ENCODE peak calls at places on chromosomes 3 and 15, in eight cellular contexts. S, L, H, B, I, Z, J and Q are unnamed samples. For H3K9me2, the result is how much of the 10 kb centered on the place peaks cover.

GRCh38 chr3:12308517-12308916 is 19.6 kb downstream of the PPARG start:
- DNase-seq in Z (peak), B (no peak), L (peak), I (no peak), J (peak), H (no peak), S (no peak), Q (peak)

GRCh38 chr3:25338158-25338725 is 89.8 kb upstream of the RARB start:
- DNase-seq in B (no peak), Z (no peak), L (no peak), J (no peak), I (no peak), S (no peak), H (peak), Q (no peak)

GRCh38 chr3:69370945-69371301 is 15.0 kb downstream of the FRMD4B start:
- DNase-seq in B (no peak), Z (no peak), S (peak), L (peak), I (no peak), H (no peak), J (no peak), Q (no peak)

GRCh38 chr15:28098766-28099554 is at the start of gene OCA2:
- DNase-seq in L (peak), H (peak), Z (peak), S (peak), I (no peak), J (no peak), B (no peak), Q (peak)

GRCh38 chr3:164641071-164641470 is 437.2 kb downstream of the SI start:
- DNase-seq in I (no peak), H (no peak), J (no peak), B (no peak), S (no peak), Z (no peak), L (peak), Q (no peak)

GRCh38 chr3:13715961-13716360 is 163.9 kb downstream of the WNT7A start:
- DNase-seq in H (peak), J (no peak), I (no peak), L (no peak), B (no peak), S (no peak), Z (no peak), Q (no peak)

GRCh38 chr3:131349454-131349853 is 32.1 kb upstream of the NUDT16 start:
- DNase-seq in L (no peak), I (no peak), Z (no peak), S (no peak), J (no peak), B (no peak), H (no peak), Q (no peak)

GRCh38 chr15:79035111-79035601 is 55.4 kb downstream of the RASGRF1 start:
- DNase-seq in I (no peak), S (peak), L (peak), J (no peak), Z (no peak), H (peak), B (no peak), Q (no peak)

GRCh38 chr15:96888764-96889163 is 558.3 kb downstream of the NR2F2 start:
- DNase-seq in L (no peak), I (no peak), S (no peak), H (no peak), Z (no peak), J (no peak), B (no peak), Q (no peak)

GRCh38 chr15:71391421-71392047 is 276.3 kb downstream of the THSD4 start:
- DNase-seq in H (no peak), I (peak), Z (no peak), S (no peak), L (no peak), B (peak), J (no peak), Q (no peak)

GRCh38 chr3:37321863-37322262 is 147.5 kb upstream of the LRRFIP2 start:
- DNase-seq in I (no peak), L (no peak), Z (no peak), J (no peak), S (no peak), H (no peak), B (no peak), Q (no peak)

GRCh38 chr3:49005998-49006397 is 1.2 kb upstream of the WDR6 start:
- DNase-seq in H (no peak), B (no peak), Z (no peak), L (no peak), J (no peak), I (no peak), S (no peak), Q (no peak)
- H3K9me2 ChIP-seq in H (under half), B (under half), Z (under half), L (under half), J (under half), I (under half), S (under half), Q (under half)

DNA sequence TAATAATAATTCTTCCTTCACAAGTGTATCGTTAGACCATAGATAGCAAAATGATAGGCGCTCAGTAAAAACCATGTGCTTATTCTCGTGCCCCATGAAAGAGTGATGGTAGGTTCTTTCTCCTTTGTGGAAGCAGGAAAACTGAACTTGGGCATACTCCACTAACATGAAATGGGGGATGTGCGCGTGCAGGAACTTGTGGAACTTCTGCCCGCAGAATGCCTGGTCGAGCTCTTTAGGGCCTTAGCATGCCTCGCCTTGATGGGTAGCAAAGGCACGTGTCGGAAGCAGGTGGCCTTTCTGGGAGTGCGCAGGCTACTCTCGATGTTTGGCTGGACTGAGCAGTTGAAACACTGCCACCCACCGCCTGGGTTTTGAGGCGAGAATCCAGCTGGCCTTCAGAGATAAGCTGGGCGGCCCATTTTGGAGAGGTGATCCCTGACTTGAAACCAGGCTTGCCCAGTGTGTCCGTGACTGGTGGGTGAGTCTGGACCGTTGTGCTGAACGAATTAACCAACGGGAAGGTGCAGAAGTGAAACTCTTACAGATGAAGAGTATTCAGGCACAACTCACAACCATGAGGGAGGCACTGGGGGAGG is 821 bp downstream of the PCCB start:
- DNase-seq in I (peak), J (no peak), S (peak), B (peak), L (peak), Z (peak), H (peak), Q (peak)
- TF ChIP-seq EZH2phosphoT487 in I (no peak), J (no peak), S (no peak), B (no peak), L (no peak), Z (no peak), H (no peak), Q (no peak)

GRCh38 chr3:21163961-21164360 is 587.0 kb downstream of the ZNF385D start:
- DNase-seq in H (no peak), L (no peak), S (no peak), B (no peak), Z (no peak), J (no peak), I (no peak), Q (no peak)

GRCh38 chr3:21174461-21174860 is 576.5 kb downstream of the ZNF385D start:
- DNase-seq in H (no peak), B (no peak), L (peak), S (no peak), Z (no peak), I (no peak), J (no peak), Q (no peak)

GRCh38 chr3:21170964-21171363 is 580.0 kb downstream of the ZNF385D start:
- DNase-seq in I (no peak), H (peak), S (peak), J (no peak), L (peak), Z (peak), B (peak), Q (peak)

GRCh38 chr3:21169858-21170257 is 581.2 kb downstream of the ZNF385D start:
- DNase-seq in L (no peak), S (no peak), J (no peak), B (no peak), Z (no peak), H (no peak), I (no peak), Q (no peak)
- H3K27ac ChIP-seq in L (no peak), S (no peak), J (no peak), B (no peak), Z (no peak), H (no peak), I (no peak), Q (peak)

DNA sequence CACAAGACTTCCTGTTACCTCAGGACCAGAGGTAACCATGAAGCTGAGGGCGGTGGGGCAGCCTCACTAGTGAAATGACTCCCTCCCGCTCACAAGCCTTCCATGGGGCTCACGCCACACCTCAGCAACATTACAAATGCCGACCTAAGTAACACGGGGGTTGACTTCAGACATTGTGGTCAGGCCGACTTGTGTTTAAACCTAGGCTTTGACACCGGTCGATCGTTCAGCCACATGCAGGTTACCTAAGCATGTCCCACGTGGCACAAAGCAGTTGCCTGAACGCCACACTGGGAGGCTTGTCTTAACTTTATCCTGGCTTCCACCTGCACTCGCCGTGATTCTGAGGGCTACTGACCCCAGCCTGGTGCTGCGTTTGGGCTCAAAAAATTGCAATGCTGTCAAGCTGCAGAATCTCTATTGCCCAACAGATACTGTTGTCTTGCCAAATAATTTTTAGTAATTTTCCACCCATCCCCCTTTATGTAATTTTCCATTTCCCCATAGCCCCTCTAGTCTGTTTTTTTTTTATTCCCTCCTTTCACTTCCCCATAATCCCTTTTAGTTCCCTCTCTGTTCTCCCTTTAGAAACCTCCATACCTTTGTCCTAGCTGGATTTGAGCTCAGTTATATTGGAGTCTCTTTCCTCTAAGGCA is 158.6 kb upstream of the RGMA start:
- DNase-seq in J (no peak), L (no peak), Z (no peak), I (no peak), H (no peak), S (no peak), B (no peak), Q (no peak)
- H3K9me2 ChIP-seq in J (under half), L (under half), Z (under half), I (under half), H (under half), S (under half), B (under half), Q (under half)

GRCh38 chr3:134680796-134681526 is 30.1 kb upstream of the KY start:
- DNase-seq in S (no peak), L (no peak), I (no peak), Z (no peak), H (no peak), J (no peak), B (no peak), Q (no peak)

GRCh38 chr3:134681527-134681910 is 30.7 kb upstream of the KY start:
- DNase-seq in J (no peak), H (no peak), L (peak), Z (no peak), S (no peak), I (no peak), B (no peak), Q (no peak)

GRCh38 chr3:134677987-134678308 is 27.1 kb upstream of the KY start:
- DNase-seq in J (no peak), H (no peak), Z (no peak), L (no peak), I (no peak), B (no peak), S (no peak), Q (no peak)

GRCh38 chr3:134685881-134686802 is 35.3 kb upstream of the KY start:
- DNase-seq in I (no peak), J (no peak), S (no peak), H (no peak), Z (peak), B (no peak), L (peak), Q (no peak)

GRCh38 chr3:134682196-134682880 is 31.5 kb upstream of the KY start:
- DNase-seq in B (no peak), Z (no peak), S (no peak), I (no peak), L (peak), H (no peak), J (no peak), Q (no peak)
- TF ChIP-seq EZH2phosphoT487 in B (no peak), Z (no peak), S (no peak), I (no peak), L (no peak), H (no peak), J (no peak), Q (no peak)

GRCh38 chr15:99267957-99268356 is 16.7 kb downstream of the LRRC28 start:
- DNase-seq in S (no peak), B (no peak), Z (no peak), I (no peak), L (no peak), H (no peak), J (no peak), Q (no peak)
- H3K27ac ChIP-seq in S (no peak), B (no peak), Z (no peak), I (no peak), L (no peak), H (no peak), J (no peak), Q (no peak)

GRCh38 chr3:47011371-47011770 is 31.9 kb downstream of the NBEAL2 start:
- DNase-seq in S (no peak), Z (no peak), J (no peak), H (no peak), I (no peak), B (no peak), L (no peak), Q (no peak)
- H3K9me2 ChIP-seq in S (under half), Z (under half), J (under half), H (under half), I (under half), B (under half), L (under half), Q (under half)

GRCh38 chr3:125042725-125043406 is 12.9 kb downstream of the HEG1 start:
- DNase-seq in H (no peak), B (no peak), Z (no peak), J (no peak), S (no peak), L (peak), I (no peak), Q (no peak)
- TF ChIP-seq EZH2phosphoT487 in H (no peak), B (no peak), Z (no peak), J (no peak), S (no peak), L (no peak), I (no peak), Q (no peak)

DNA sequence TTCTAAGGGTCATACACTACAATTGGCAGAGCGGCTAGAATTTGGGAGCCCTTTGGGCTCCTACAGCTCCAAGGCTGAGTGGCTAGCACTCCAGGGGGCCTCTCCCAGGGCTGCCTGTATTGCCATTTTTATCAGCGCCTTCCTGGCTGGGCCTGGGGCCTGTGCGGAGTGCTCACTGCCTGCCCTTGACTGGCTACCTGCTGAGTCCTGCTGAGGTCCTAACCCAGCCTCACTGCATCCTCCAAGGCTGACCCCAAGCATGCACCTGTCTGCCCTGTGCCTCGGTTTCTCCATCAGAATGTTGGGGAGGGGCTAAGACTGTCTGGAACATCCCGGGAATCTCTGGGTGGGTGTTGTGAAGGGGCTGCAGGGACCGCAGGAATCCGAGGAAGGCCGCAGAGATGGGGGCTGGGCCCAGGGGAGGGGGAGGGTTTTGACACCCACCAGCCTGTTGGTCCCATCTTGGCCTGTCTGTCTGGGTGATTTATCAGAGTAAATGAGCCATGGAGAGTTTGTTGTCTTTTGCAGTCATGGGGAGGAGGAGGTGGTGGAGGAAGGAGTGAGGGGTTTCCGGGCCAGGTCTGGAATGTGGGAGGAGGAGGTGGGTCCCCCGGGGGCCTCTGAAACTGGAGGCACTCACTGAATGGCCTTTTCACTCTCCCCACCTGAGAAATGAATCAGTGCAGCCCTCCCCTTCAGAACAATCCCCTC is 11.3 kb downstream of the SEMA3F start:
- DNase-seq in B (no peak), L (no peak), S (no peak), I (no peak), H (no peak), J (no peak), Z (peak), Q (no peak)
- H3K27ac ChIP-seq in B (no peak), L (no peak), S (peak), I (no peak), H (peak), J (no peak), Z (peak), Q (no peak)